ENCODE peak calls at places on chromosome 5, in four cellular contexts. E is cardiac muscle cell; A is CD4-positive, alpha-beta memory T cell; M is transverse colon. D is an unnamed sample.

GRCh38 chr5:173232499-173233346 is 2.3 kb downstream of the NKX2-5 start:
- DNase-seq in A (no peak), M (no peak), E (no peak), D (no peak)

GRCh38 chr5:85681871-85682270 is 935.9 kb upstream of the COX7C start:
- DNase-seq in M (no peak), A (no peak), E (no peak), D (no peak)

GRCh38 chr5:166926098-166926497 is 1365.3 kb upstream of the WWC1 start:
- DNase-seq in E (no peak), M (no peak), A (no peak), D (no peak)

GRCh38 chr5:135193213-135194125 is 159.4 kb upstream of the PITX1 start:
- DNase-seq in A (no peak), E (peak; percentile 54), M (no peak), D (no peak)

GRCh38 chr5:173094012-173094661 is 38.0 kb downstream of the CREBRF start:
- DNase-seq in E (peak; percentile 90), A (no peak), M (no peak), D (no peak)

GRCh38 chr5:66959668-66960067 is 236.9 kb downstream of the CD180 start:
- DNase-seq in E (no peak), A (no peak), M (no peak), D (no peak)

GRCh38 chr5:37735649-37736347 is 104.0 kb downstream of the GDNF start:
- DNase-seq in E (peak; percentile 48), A (no peak), M (no peak), D (no peak)

GRCh38 chr5:133347039-133347438 is 265.3 kb downstream of the FSTL4 start:
- DNase-seq in A (peak; percentile 11), E (no peak), M (no peak), D (no peak)

GRCh38 chr5:150783422-150783928 is 4.9 kb downstream of the SMIM3 start:
- DNase-seq in E (peak; percentile 94), A (peak; percentile 88), M (peak; percentile 78), D (peak; percentile 32)

GRCh38 chr5:146852089-146852488 is 26.5 kb downstream of the PPP2R2B start:
- DNase-seq in A (no peak), E (no peak), M (no peak), D (no peak)

GRCh38 chr5:97208184-97208713 is 25.2 kb upstream of the RIOK2 start:
- DNase-seq in A (no peak), E (no peak), M (no peak), D (no peak)

GRCh38 chr5:127968998-127969397 is 114.6 kb upstream of the SLC12A2 start:
- DNase-seq in E (no peak), A (no peak), M (no peak), D (no peak)

GRCh38 chr5:140690376-140690932 is 716 bp downstream of the HARS1 start:
- DNase-seq in E (no peak), M (peak; percentile 17), A (no peak), D (no peak)

GRCh38 chr5:126384985-126385384 is 38.2 kb upstream of the GRAMD2B start:
- DNase-seq in A (no peak), E (peak; percentile 82), M (no peak), D (no peak)

GRCh38 chr5:141839015-141839513 is 39.1 kb downstream of the PCDH1 start:
- DNase-seq in E (no peak), M (no peak), A (no peak), D (no peak)

GRCh38 chr5:164097747-164098146 is 592.3 kb downstream of the MAT2B start:
- DNase-seq in A (no peak), M (no peak), E (peak; percentile 32), D (no peak)

GRCh38 chr5:160960592-160960991 is 108.6 kb upstream of the ATP10B start:
- DNase-seq in E (no peak), M (no peak), A (no peak), D (no peak)

GRCh38 chr5:172336264-172336663 is 52.7 kb upstream of the UBTD2 start:
- DNase-seq in A (no peak), E (no peak), M (no peak), D (no peak)

GRCh38 chr5:154756203-154756870 is 1.2 kb downstream of the LARP1 start:
- DNase-seq in A (peak; percentile 35), E (peak; percentile 22), M (peak; percentile 60), D (peak; percentile 14)

GRCh38 chr5:66469684-66470083 is 126.5 kb upstream of the MAST4 start:
- DNase-seq in A (no peak), M (no peak), E (no peak), D (no peak)

GRCh38 chr5:50967388-50968039 is 301.1 kb downstream of the PARP8 start:
- DNase-seq in A (no peak), E (no peak), M (no peak), D (no peak)

GRCh38 chr5:27403248-27403882 is 365.0 kb upstream of the CDH9 start:
- DNase-seq in A (no peak), M (no peak), E (peak; percentile 63), D (no peak)

GRCh38 chr5:65483474-65484346 is 2.0 kb upstream of the ADAMTS6 start:
- DNase-seq in A (peak; percentile 45), M (no peak), E (peak; percentile 85), D (no peak)

GRCh38 chr5:163809480-163809879 is 304.1 kb downstream of the MAT2B start:
- DNase-seq in E (peak; percentile 42), A (no peak), M (no peak), D (no peak)

GRCh38 chr5:178940569-178941360 is at the start of gene ZNF454:
- DNase-seq in A (no peak), M (peak; percentile 82), E (peak; percentile 98), D (no peak)

DNA sequence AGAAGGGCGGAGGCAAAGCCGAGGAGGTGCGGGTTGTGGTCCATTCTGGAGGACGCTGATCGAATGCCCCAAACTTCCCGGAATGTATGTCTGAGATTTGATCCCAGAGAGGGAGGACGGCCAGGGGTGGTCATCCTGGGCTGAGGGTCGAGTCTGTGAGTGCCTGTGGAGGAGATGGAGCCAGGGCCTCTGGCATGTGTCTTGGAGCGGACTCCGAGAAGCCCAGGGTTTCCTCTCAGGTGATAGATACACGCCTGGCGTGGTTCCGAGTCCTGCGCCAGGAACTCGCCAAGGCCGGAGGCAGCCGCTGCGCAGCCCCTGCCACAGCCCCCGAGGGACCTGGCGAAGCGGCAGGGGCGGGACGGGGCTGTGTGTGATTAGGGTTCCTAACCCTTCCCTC is 363 bp downstream of the ZNF454 start:
- DNase-seq in A (no peak), E (peak; percentile 37), M (no peak), D (no peak)
- H3K9me3 ChIP-seq in A (peaks cover 20% of the 10 kb centered on the region), E (no peaks in the 10 kb centered on the region), M (peaks cover 39% of the 10 kb centered on the region), D (peaks cover 19% of the 10 kb centered on the region)

DNA sequence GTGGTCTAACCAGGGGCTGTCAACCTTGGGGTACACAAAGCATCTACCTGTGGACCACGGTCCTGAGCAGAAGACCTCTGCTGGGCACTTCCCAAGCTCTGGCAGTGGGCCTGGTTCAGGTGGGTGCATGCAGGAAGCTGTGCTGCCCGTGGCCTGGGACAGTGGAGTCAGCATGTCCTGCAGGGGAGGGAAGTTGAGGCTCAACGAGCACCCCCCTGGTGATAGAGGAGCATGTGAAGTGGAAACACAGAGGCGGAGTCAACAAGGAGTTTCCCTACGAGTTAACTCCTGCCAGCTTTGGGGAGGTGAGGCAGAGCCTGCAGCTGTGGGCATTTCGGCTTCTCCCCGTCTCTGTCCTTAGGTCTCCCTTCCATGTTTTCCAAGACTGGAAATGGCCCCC is 67.5 kb upstream of the IRX2 start:
- DNase-seq in E (no peak), M (no peak), A (no peak), D (no peak)
- H3K9me3 ChIP-seq in E (no peaks in the 10 kb centered on the region), M (no peaks in the 10 kb centered on the region), A (no peaks in the 10 kb centered on the region), D (no peaks in the 10 kb centered on the region)

GRCh38 chr5:59003641-59004040 is 420.8 kb downstream of the RAB3C start:
- DNase-seq in E (no peak), A (no peak), M (no peak), D (no peak)

GRCh38 chr5:59005934-59006701 is 423.2 kb downstream of the RAB3C start:
- DNase-seq in E (no peak), M (no peak), A (no peak), D (no peak)

GRCh38 chr5:59003124-59003523 is 420.2 kb downstream of the RAB3C start:
- DNase-seq in E (no peak), A (no peak), M (no peak), D (no peak)

GRCh38 chr5:59007460-59008063 is 424.7 kb downstream of the RAB3C start:
- DNase-seq in A (peak; percentile 33), M (no peak), E (peak; percentile 50), D (no peak)

DNA sequence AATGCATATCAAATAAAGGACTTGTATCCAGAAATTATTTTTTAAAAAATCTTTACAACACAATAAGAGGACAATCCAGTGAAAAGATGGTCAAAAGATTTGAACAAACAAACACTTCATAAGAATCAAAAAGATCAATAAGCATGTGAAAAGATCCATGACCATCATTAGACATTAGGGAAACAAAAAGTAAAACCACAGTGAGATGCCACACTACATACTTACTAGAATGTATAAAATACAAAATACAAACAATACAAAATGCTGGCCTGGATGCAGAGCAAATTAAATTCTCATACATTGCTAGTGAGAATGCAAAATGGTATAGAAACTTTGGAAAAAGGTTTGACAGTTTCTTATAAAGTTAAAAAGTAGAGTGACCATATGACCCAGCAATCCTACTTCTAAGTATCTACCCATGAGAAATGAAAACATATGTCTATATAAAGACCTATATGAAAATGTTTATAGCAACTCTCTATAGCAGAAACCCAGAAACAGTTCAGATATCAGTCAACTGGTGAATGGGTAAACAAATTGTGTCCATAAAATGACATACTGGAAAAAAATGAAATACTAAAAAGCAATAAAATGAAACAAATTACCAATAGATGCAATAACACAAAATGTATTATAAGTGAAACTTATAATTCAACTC is 426.1 kb downstream of the RAB3C start:
- DNase-seq in M (no peak), A (no peak), E (no peak), D (no peak)
- H3K9me3 ChIP-seq in M (no peaks in the 10 kb centered on the region), A (no peaks in the 10 kb centered on the region), E (no peaks in the 10 kb centered on the region), D (no peaks in the 10 kb centered on the region)

DNA sequence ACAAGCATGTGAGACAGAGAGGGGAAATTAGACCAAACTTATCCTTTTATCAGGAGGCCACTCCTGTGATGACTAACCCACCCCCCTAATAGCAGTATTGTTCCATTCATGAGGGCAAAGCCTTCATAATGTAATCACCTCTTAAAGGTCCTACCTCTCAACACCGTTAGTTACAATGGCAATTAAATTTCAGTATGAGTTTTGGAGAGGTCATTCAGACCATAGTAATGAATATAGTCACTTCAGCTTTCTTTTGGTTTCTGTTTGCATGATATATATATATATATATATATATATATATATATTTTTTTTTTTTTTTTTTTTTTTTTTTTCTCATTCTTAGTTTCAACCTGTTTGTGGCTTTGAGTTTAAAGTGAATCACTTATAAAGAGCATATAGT is 10.5 kb downstream of the ADGRV1 start:
- DNase-seq in M (no peak), E (no peak), A (no peak), D (no peak)
- H3K9me3 ChIP-seq in M (no peaks in the 10 kb centered on the region), E (no peaks in the 10 kb centered on the region), A (no peaks in the 10 kb centered on the region), D (no peaks in the 10 kb centered on the region)

GRCh38 chr5:114953559-114953958 is 216.1 kb downstream of the TRIM36 start:
- DNase-seq in E (no peak), M (no peak), A (no peak), D (no peak)

GRCh38 chr5:114952876-114953275 is 216.8 kb downstream of the TRIM36 start:
- DNase-seq in M (no peak), A (no peak), E (no peak), D (no peak)

GRCh38 chr5:114949001-114949400 is 220.7 kb downstream of the TRIM36 start:
- DNase-seq in E (no peak), M (no peak), A (no peak), D (no peak)
- H3K9me3 ChIP-seq in E (no peaks in the 10 kb centered on the region), M (no peaks in the 10 kb centered on the region), A (no peaks in the 10 kb centered on the region), D (no peaks in the 10 kb centered on the region)

GRCh38 chr5:39606592-39606990 is 181.8 kb upstream of the DAB2 start:
- DNase-seq in A (no peak), M (no peak), E (no peak), D (no peak)
- H3K9me3 ChIP-seq in A (no peaks in the 10 kb centered on the region), M (no peaks in the 10 kb centered on the region), E (no peaks in the 10 kb centered on the region), D (no peaks in the 10 kb centered on the region)

GRCh38 chr5:2995667-2996066 is 244.2 kb upstream of the IRX2 start:
- DNase-seq in E (no peak), M (no peak), A (no peak), D (no peak)
- H3K9me3 ChIP-seq in E (no peaks in the 10 kb centered on the region), M (no peaks in the 10 kb centered on the region), A (no peaks in the 10 kb centered on the region), D (no peaks in the 10 kb centered on the region)

D was measured in T-helper 17 cell.